ENCODE peak calls at places on chromosomes 2 and 18, in six cellular contexts. V is stimulated activated CD4-positive, alpha-beta T cell treated with anti-CD3 and anti-CD28 coated beads, TNF-alpha, amount 100 ng/mL, for 4 hours; I is NCI-H1417; S is NCI-H2171 treated with DMSO at 0.1 percent for 48 hours; D is immature natural killer cell; W is EH. F is an unnamed sample.

GRCh38 chr2:108184421-108184820 is 55.3 kb upstream of the SULT1C3 start:
- DNase-seq in V (no peak), I (peak; percentile 58), S (peak; percentile 72), D (no peak), W (peak; percentile 18), F (no peak)

GRCh38 chr18:49258938-49259337 is 201.5 kb downstream of the DYM start:
- DNase-seq in V (no peak), I (no peak), S (no peak), D (no peak), W (no peak), F (no peak)

GRCh38 chr2:85148190-85148589 is 15.0 kb downstream of the TCF7L1 start:
- DNase-seq in V (no peak), I (no peak), S (no peak), D (no peak), W (no peak), F (no peak)

GRCh38 chr2:226868331-226868730 is 32.5 kb downstream of the RHBDD1 start:
- DNase-seq in V (no peak), I (no peak), S (no peak), D (no peak), W (no peak), F (no peak)

GRCh38 chr2:96430394-96430988 is 74.7 kb downstream of the NEURL3 start:
- DNase-seq in V (no peak), I (no peak), S (no peak), D (no peak), W (no peak), F (no peak)

GRCh38 chr2:2571301-2572198 is 240.5 kb upstream of the MYT1L start:
- DNase-seq in V (no peak), I (no peak), S (no peak), D (no peak), W (no peak), F (no peak)

GRCh38 chr2:31693882-31694281 is 113.1 kb upstream of the SRD5A2 start:
- DNase-seq in V (no peak), I (no peak), S (no peak), D (no peak), W (peak; percentile 3), F (no peak)

GRCh38 chr2:27240406-27240805 is 22.4 kb downstream of the SLC30A3 start:
- DNase-seq in V (no peak), I (no peak), S (no peak), D (no peak), W (no peak), F (no peak)

GRCh38 chr2:199315299-199316179 is 142.2 kb downstream of the SATB2 start:
- DNase-seq in V (no peak), I (no peak), S (no peak), D (no peak), W (peak; percentile 59), F (no peak)

GRCh38 chr2:20191714-20192569 is 33.0 kb downstream of the SDC1 start:
- DNase-seq in V (no peak), I (no peak), S (no peak), D (no peak), W (no peak), F (no peak)

GRCh38 chr2:82968381-82968780 is 1490.7 kb downstream of the SUCLG1 start:
- DNase-seq in V (no peak), I (no peak), S (no peak), D (no peak), W (peak; percentile 7), F (no peak)

GRCh38 chr18:74139888-74140287 is 7.7 kb downstream of the FBXO15 start:
- DNase-seq in V (no peak), I (no peak), S (no peak), D (no peak), W (peak; percentile 76), F (no peak)

GRCh38 chr2:120028795-120029194 is 15.9 kb downstream of the EPB41L5 start:
- DNase-seq in V (no peak), I (no peak), S (no peak), D (no peak), W (no peak), F (no peak)

GRCh38 chr2:232550351-232551261 is at the start of the genes EIF4E2 and TIGD1:
- DNase-seq in V (peak; percentile 86), I (peak; percentile 95), S (peak; percentile 78), D (peak; percentile 89), W (peak; percentile 94), F (peak; percentile 96)

GRCh38 chr2:60442608-60443007 is 110.8 kb downstream of the BCL11A start:
- DNase-seq in V (no peak), I (no peak), S (no peak), D (no peak), W (no peak), F (no peak)

GRCh38 chr2:112519506-112519905 is 22.8 kb upstream of the POLR1B start:
- DNase-seq in V (no peak), I (no peak), S (no peak), D (no peak), W (no peak), F (no peak)

GRCh38 chr18:60446821-60447220 is 74.2 kb upstream of the MC4R start:
- DNase-seq in V (no peak), I (peak; percentile 62), S (peak; percentile 99), D (no peak), W (peak; percentile 49), F (no peak)

GRCh38 chr2:188132385-188132784 is 159.3 kb upstream of the GULP1 start:
- DNase-seq in V (no peak), I (no peak), S (no peak), D (no peak), W (peak; percentile 7), F (no peak)

GRCh38 chr18:3230401-3231334 is 10.9 kb upstream of the MYOM1 start:
- DNase-seq in V (no peak), I (no peak), S (no peak), D (no peak), W (peak; percentile 32), F (no peak)

GRCh38 chr2:77013457-77013856 is 508.7 kb downstream of the LRRTM4 start:
- DNase-seq in V (no peak), I (no peak), S (no peak), D (no peak), W (no peak), F (no peak)

GRCh38 chr2:38806001-38806400 is 28.0 kb downstream of the GEMIN6 start:
- DNase-seq in V (no peak), I (no peak), S (no peak), D (no peak), W (no peak), F (no peak)

GRCh38 chr18:80109676-80110078 is 615 bp downstream of the ADNP2 start:
- DNase-seq in V (no peak), I (peak; percentile 84), S (peak; percentile 16), D (peak; percentile 31), W (peak; percentile 61), F (peak; percentile 26)

GRCh38 chr2:98902209-98903063 is 33.6 kb downstream of the CRACDL start:
- DNase-seq in V (no peak), I (no peak), S (no peak), D (no peak), W (no peak), F (no peak)

F was measured in Peyer's patch.